ENCODE peak calls at places on chromosomes 12 and 14, in six cellular contexts. H is mesendoderm, P is H1, Z is IMR-90, S is neuronal stem cell, Q is trophoblast cell. I is an unnamed sample.

GRCh38 chr14:50773632-50774541 is 57.1 kb downstream of the NIN start:
- DNase-seq in Z (peak; percentile 50), P (peak; percentile 89), S (peak; percentile 55), H (peak; percentile 75), Q (peak; percentile 45), I (peak; percentile 72)

GRCh38 chr12:30630378-30631285 is 65.0 kb downstream of the IPO8 start:
- DNase-seq in H (no peak), S (no peak), Q (peak; percentile 11), P (no peak), Z (no peak), I (no peak)

GRCh38 chr12:30754383-30754749 is 385 bp downstream of the CAPRIN2 start:
- DNase-seq in H (no peak), S (no peak), P (no peak), Q (no peak), Z (no peak), I (no peak)

GRCh38 chr12:76085159-76085868 is 829 bp upstream of the NAP1L1 start:
- DNase-seq in Z (peak; percentile 77), S (peak; percentile 9), Q (peak; percentile 22), H (no peak), P (no peak), I (no peak)

GRCh38 chr14:23299558-23299957 is 3.1 kb downstream of the PPP1R3E start:
- DNase-seq in S (no peak), H (no peak), Z (peak; percentile 70), Q (peak; percentile 29), P (no peak), I (no peak)

GRCh38 chr12:94561943-94562411 is 88.4 kb downstream of the TMCC3 start:
- DNase-seq in Q (peak; percentile 26), Z (no peak), H (no peak), S (no peak), P (no peak), I (no peak)

GRCh38 chr12:114625294-114625851 is 58.6 kb downstream of the TBX3 start:
- DNase-seq in Z (peak; percentile 72), S (peak; percentile 64), Q (peak; percentile 65), P (peak; percentile 88), H (peak; percentile 78), I (peak; percentile 83)

GRCh38 chr14:58027904-58028303 is 124.1 kb downstream of the ARMH4 start:
- DNase-seq in P (no peak), Q (no peak), Z (no peak), S (no peak), H (no peak), I (no peak)

GRCh38 chr12:3520168-3520567 is 29.2 kb downstream of the PRMT8 start:
- DNase-seq in S (no peak), Z (no peak), H (no peak), Q (no peak), P (no peak), I (peak; percentile 27)

GRCh38 chr14:91891081-91891480 is 23.7 kb upstream of the TC2N start:
- DNase-seq in P (no peak), S (no peak), Z (no peak), Q (no peak), H (no peak), I (no peak)

GRCh38 chr14:78197088-78197487 is 26.9 kb downstream of the NRXN3 start:
- DNase-seq in S (no peak), Z (no peak), P (no peak), Q (no peak), H (no peak), I (no peak)

GRCh38 chr14:21096889-21097615 is 1.4 kb downstream of the ZNF219 start:
- DNase-seq in P (no peak), H (peak; percentile 22), S (no peak), Q (peak; percentile 24), Z (no peak), I (no peak)

GRCh38 chr14:55104051-55104954 is 24.7 kb upstream of the LGALS3 start:
- DNase-seq in P (no peak), H (peak; percentile 65), Q (peak; percentile 94), S (no peak), Z (no peak), I (no peak)
- H3K4ac ChIP-seq in P (no peak overlapping the region), H (no peak overlapping the region), Q (peak overlapping the region; percentile 76), S (no peak overlapping the region), Z (peak overlapping the region; percentile 99), I (no peak overlapping the region)

DNA sequence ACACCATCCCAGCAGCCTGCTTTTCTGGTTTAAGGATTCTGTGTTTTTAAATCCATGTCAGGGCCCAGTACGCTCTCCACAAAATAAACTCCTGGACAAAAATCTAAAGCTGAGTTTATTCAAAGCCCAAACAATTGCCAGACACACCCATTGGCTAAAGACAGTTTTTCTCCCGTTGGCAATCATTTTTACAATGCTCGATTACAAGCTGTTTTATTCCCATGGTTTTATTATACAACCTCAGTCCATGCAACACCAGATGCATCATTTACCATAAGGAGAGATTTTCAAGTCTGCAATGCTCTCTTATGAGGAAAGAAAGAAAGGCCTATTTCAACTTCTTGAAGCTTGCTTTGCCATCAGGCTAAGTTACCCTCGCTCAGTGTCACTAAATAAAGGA is 94.5 kb downstream of the MYRFL start:
- DNase-seq in P (no peak), Q (no peak), H (no peak), S (no peak), Z (no peak), I (no peak)
- H3K4ac ChIP-seq in P (no peak overlapping the region), Q (no peak overlapping the region), H (no peak overlapping the region), S (no peak overlapping the region), Z (no peak overlapping the region), I (no peak overlapping the region)

DNA sequence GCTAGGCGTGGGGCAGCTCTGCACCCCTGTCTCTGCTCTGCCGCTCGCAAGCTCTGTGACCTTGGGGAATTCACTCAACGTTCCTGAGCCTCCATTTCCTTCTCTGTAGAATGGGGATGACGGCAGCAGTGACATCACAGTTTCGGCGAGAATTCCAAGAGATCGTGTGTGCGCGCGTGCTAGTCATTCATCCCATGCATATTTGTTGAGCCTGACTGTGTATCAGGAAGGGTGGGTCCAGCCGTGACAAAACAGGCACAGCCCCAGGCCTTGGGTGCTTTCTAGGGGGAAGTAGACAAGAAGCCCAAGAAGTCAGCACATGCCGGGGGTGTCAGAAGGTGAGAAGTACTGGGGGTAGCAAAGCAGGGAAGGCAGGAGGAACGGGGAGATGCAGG is 145.6 kb upstream of the NCOR2 start:
- DNase-seq in Q (peak; percentile 97), H (no peak), S (no peak), Z (no peak), P (no peak), I (no peak)
- H3K4ac ChIP-seq in Q (no peak overlapping the region), H (no peak overlapping the region), S (no peak overlapping the region), Z (peak overlapping the region; percentile 80), P (no peak overlapping the region), I (no peak overlapping the region)

DNA sequence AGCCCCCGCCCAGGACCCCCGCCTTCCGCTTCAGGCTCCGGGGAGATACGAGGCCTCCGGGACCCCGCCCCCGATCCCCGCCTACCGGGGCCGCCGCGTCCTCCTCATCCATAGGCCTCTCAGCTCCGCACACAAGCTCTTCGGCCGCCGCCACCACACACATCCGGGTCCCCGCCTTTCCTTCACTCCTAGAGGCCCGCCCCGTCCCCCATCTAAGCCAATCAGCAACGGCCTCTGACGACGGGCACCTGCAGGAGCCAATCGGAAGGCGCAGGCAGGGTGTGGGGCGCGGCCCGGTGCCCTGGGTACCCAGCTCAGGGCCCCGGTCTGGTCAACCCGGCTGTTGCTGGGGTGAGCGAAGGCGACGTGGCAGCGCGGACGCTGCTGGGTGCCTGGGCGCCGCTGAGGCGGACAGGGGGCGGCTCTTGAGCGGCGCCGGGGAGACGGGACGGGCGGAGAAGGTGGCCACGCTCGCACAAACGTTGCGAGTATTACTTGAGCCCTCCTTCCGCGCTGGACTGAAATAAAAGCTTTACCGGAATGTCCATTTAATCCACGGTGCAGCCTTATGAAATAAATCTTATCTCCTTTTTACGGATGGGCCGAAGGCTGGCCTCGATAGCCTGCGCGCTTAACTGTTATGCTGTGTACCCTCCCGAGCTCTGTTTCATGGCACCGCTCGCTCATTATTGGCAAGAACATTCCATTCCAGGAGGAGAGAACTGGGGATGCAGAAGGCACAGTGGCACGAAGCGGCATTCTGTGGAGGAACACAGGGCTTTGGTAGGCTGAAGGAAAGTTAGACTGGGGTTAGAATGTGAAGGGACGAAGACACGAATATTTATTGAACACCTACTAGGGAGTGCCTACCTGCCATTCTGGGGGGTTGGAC is at the start of gene SPRYD3:
- DNase-seq in H (peak; percentile 97), P (peak; percentile 100), S (peak; percentile 99), Q (peak; percentile 98), Z (peak; percentile 96), I (peak; percentile 100)
- H3K4ac ChIP-seq in H (peak within 1 kb of the TSS; percentile 73), P (peak within 1 kb of the TSS; percentile 55), S (peak within 1 kb of the TSS; percentile 8), Q (peak within 1 kb of the TSS; percentile 87), Z (peak within 1 kb of the TSS; percentile 99), I (no peak within 1 kb of the TSS)

DNA sequence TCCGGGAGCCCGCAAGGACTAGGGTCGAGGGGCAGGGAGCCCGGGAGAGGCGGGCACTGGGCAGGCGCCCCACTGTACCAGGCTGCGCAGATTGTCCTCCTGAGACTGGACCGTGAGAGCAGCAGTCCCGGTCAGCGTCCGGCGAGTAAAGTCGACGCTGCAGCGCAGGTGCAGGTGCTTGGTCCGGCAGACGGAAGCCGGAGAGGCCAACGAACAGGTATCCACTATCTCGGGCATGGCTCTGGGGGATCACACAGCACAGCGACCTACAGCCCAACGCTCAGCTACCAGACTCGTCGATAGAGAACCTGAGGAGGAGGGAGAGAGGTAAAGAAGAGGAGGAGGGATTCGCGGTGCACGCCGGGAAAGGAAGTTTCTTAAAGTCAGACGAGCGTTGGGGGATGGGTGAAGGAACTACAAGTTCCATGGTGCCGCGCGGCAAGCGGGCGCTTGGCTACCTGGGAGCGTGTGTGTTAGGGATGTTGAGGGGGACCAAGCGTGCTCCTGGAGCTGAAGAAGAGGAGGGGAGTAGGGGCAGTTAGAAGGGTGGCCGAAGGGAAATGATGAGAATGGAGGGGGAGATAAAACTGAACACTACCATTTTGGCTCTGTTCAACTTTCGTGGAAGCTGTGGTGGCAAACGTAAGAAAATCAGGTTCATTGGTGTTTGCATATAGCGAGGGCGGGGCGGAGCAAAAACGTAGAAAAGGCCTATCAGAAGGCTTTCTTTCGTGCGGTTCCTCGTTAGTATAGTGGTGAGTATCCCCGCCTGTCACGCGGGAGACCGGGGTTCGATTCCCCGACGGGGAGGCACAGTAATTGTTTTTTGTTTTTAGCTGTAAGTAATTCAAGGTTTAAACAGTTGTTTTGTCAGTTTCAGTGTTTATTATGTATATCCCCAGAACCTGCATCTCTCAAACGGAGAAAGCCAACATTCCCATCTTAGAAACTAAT is at the start of gene LTA4H:
- DNase-seq in P (peak; percentile 94), H (peak; percentile 100), Z (peak; percentile 98), S (peak; percentile 98), Q (peak; percentile 98), I (peak; percentile 99)
- H3K4ac ChIP-seq in P (peak within 1 kb of the TSS; percentile 29), H (no peak within 1 kb of the TSS), Z (peak within 1 kb of the TSS; percentile 61), S (peak within 1 kb of the TSS; percentile 44), Q (no peak within 1 kb of the TSS), I (no peak within 1 kb of the TSS)

GRCh38 chr14:55411426-55412389 is at the start of gene ATG14:
- DNase-seq in Z (peak; percentile 76), S (peak; percentile 81), Q (peak; percentile 77), H (peak; percentile 92), P (peak; percentile 88), I (peak; percentile 88)
- H3K4ac ChIP-seq in Z (peak within 1 kb of the TSS; percentile 89), S (peak within 1 kb of the TSS; percentile 30), Q (peak within 1 kb of the TSS; percentile 31), H (no peak within 1 kb of the TSS), P (peak within 1 kb of the TSS; percentile 82), I (no peak within 1 kb of the TSS)

GRCh38 chr12:131711551-131712205 is 788 bp downstream of the SFSWAP start:
- DNase-seq in Z (no peak), P (no peak), S (no peak), Q (peak; percentile 40), H (no peak), I (no peak)

GRCh38 chr12:131714759-131715158 is 3.9 kb downstream of the SFSWAP start:
- DNase-seq in S (no peak), Z (no peak), P (no peak), H (no peak), Q (no peak), I (no peak)

GRCh38 chr12:131709226-131709625 is 1.7 kb upstream of the SFSWAP start:
- DNase-seq in Q (no peak), H (no peak), S (no peak), P (no peak), Z (no peak), I (no peak)

GRCh38 chr12:131713349-131713748 is 2.5 kb downstream of the SFSWAP start:
- DNase-seq in S (no peak), P (no peak), Z (no peak), Q (no peak), H (peak; percentile 29), I (no peak)

GRCh38 chr12:131710464-131711457 is at the start of gene SFSWAP:
- DNase-seq in P (peak; percentile 87), Q (peak; percentile 78), Z (peak; percentile 65), S (peak; percentile 79), H (peak; percentile 83), I (peak; percentile 79)
- H3K4ac ChIP-seq in P (peak within 1 kb of the TSS; percentile 96), Q (peak within 1 kb of the TSS; percentile 95), Z (peak within 1 kb of the TSS; percentile 91), S (no peak within 1 kb of the TSS), H (peak within 1 kb of the TSS; percentile 74), I (no peak within 1 kb of the TSS)